ENCODE peak calls at places on chromosomes 6 and 20, in seven cellular contexts. K is psoas muscle; W is activated CD8-positive, alpha-beta T cell treated with anti-CD3 and anti-CD28 coated beads for 36 hours; G is GM13977; U is EL; V is GM23248; B is substantia nigra. X is an unnamed sample.

GRCh38 chr6:111828799-111829198 is 44.5 kb downstream of the FYN start:
- DNase-seq in K (no peak), W (no peak), G (no peak), U (no peak), V (no peak), B (no peak), X (no peak)

GRCh38 chr6:44257753-44258324 is 511 bp upstream of the SLC35B2 start:
- DNase-seq in K (no peak), W (no peak), G (peak), U (no peak), V (no peak), B (no peak), X (no peak)

GRCh38 chr20:32497589-32498224 is 87.4 kb downstream of the NOL4L start:
- DNase-seq in K (no peak), W (no peak), G (no peak), U (no peak), V (no peak), B (no peak), X (peak)

GRCh38 chr20:21234324-21234723 is 68.8 kb upstream of the XRN2 start:
- DNase-seq in K (no peak), W (no peak), G (no peak), U (no peak), V (no peak), B (no peak), X (no peak)

GRCh38 chr6:45614488-45615285 is 237.0 kb upstream of the SUPT3H start:
- DNase-seq in K (no peak), W (no peak), G (no peak), U (no peak), V (peak), B (no peak), X (no peak)

GRCh38 chr6:152458648-152459047 is 178.5 kb downstream of the SYNE1 start:
- DNase-seq in K (no peak), W (no peak), G (no peak), U (peak), V (peak), B (no peak), X (no peak)

GRCh38 chr20:47352332-47353223 is 3.9 kb downstream of the ZMYND8 start:
- DNase-seq in K (no peak), W (no peak), G (no peak), U (no peak), V (no peak), B (peak), X (no peak)

GRCh38 chr20:61539706-61540360 is 287.8 kb downstream of the CDH4 start:
- DNase-seq in K (no peak), W (no peak), G (no peak), U (no peak), V (no peak), B (no peak), X (no peak)

GRCh38 chr20:23668477-23668951 is 20.3 kb downstream of the CST4 start:
- DNase-seq in K (no peak), W (peak), G (peak), U (peak), V (peak), B (peak), X (peak)

GRCh38 chr6:157576621-157577390 is 195.8 kb downstream of the ZDHHC14 start:
- DNase-seq in K (no peak), W (no peak), G (no peak), U (no peak), V (no peak), B (no peak), X (no peak)

GRCh38 chr6:109446072-109446471 is 5.5 kb downstream of the SMPD2 start:
- DNase-seq in K (no peak), W (no peak), G (no peak), U (no peak), V (no peak), B (no peak), X (no peak)

GRCh38 chr6:37273697-37274096 is 15.8 kb upstream of the TMEM217 start:
- DNase-seq in K (no peak), W (no peak), G (no peak), U (no peak), V (no peak), B (no peak), X (no peak)

GRCh38 chr20:10985536-10985935 is 311.7 kb upstream of the JAG1 start:
- DNase-seq in K (no peak), W (no peak), G (no peak), U (peak), V (peak), B (no peak), X (no peak)

GRCh38 chr6:35503534-35503933 is 6.7 kb upstream of the TEAD3 start:
- DNase-seq in K (no peak), W (no peak), G (no peak), U (no peak), V (no peak), B (no peak), X (no peak)

GRCh38 chr20:6802227-6802626 is 34.7 kb downstream of the BMP2 start:
- DNase-seq in K (no peak), W (no peak), G (no peak), U (no peak), V (peak), B (no peak), X (no peak)

GRCh38 chr6:43678341-43678740 is 9.2 kb downstream of the MRPS18A start:
- DNase-seq in K (peak), W (no peak), G (no peak), U (no peak), V (no peak), B (no peak), X (no peak)

GRCh38 chr6:148580442-148580841 is 166.4 kb upstream of the UST start:
- DNase-seq in K (no peak), W (no peak), G (no peak), U (peak), V (no peak), B (no peak), X (no peak)

GRCh38 chr20:61724376-61724775 is 341.3 kb downstream of the TAF4 start:
- DNase-seq in K (no peak), W (no peak), G (no peak), U (peak), V (no peak), B (no peak), X (peak)

GRCh38 chr6:97674802-97675201 is 391.8 kb upstream of the MMS22L start:
- DNase-seq in K (no peak), W (no peak), G (no peak), U (peak), V (peak), B (no peak), X (no peak)

GRCh38 chr6:85382541-85382940 is 67.3 kb upstream of the NT5E start:
- DNase-seq in K (no peak), W (no peak), G (no peak), U (no peak), V (no peak), B (no peak), X (no peak)

GRCh38 chr6:143592335-143592734 is 80.8 kb upstream of the FUCA2 start:
- DNase-seq in K (no peak), W (no peak), G (no peak), U (peak), V (peak), B (no peak), X (peak)

GRCh38 chr6:113944701-113945100 is 26.2 kb downstream of the HDAC2 start:
- DNase-seq in K (no peak), W (no peak), G (no peak), U (peak), V (no peak), B (no peak), X (no peak)

GRCh38 chr6:113971786-113972185 is 838 bp upstream of the HDAC2 start:
- DNase-seq in K (no peak), W (no peak), G (no peak), U (no peak), V (peak), B (no peak), X (no peak)

GRCh38 chr20:36344517-36345132 is 38.5 kb downstream of the DLGAP4 start:
- DNase-seq in K (no peak), W (peak), G (peak), U (peak), V (peak), B (no peak), X (peak)